ENCODE peak calls at places on chromosomes 11 and 22, in eight cellular contexts. One of them, this sample, is unnamed.

GRCh38 chr11:12694182-12694531 is 19.9 kb downstream of the TEAD1 start:
- DNase-seq in breast epithelium: no peak
- DNase-seq in heart left ventricle: no peak
- DNase-seq in gastrocnemius medialis: no peak
- DNase-seq in prostate gland: peak; percentile 40
- DNase-seq in K562: no peak
- DNase-seq in transverse colon: peak; percentile 41
- DNase-seq in Peyer's patch: no peak
- DNase-seq in this sample: no peak

GRCh38 chr11:123775274-123775673 is 21.0 kb upstream of the OR6X1 start:
- DNase-seq in breast epithelium: no peak
- DNase-seq in Peyer's patch: no peak
- DNase-seq in gastrocnemius medialis: no peak
- DNase-seq in K562: no peak
- DNase-seq in transverse colon: no peak
- DNase-seq in heart left ventricle: no peak
- DNase-seq in prostate gland: no peak
- DNase-seq in this sample: no peak

GRCh38 chr11:34052608-34053160 is 1.2 kb downstream of the CAPRIN1 start:
- DNase-seq in K562: peak; percentile 26
- DNase-seq in heart left ventricle: no peak
- DNase-seq in prostate gland: peak; percentile 15
- DNase-seq in gastrocnemius medialis: peak; percentile 25
- DNase-seq in Peyer's patch: peak; percentile 63
- DNase-seq in breast epithelium: no peak
- DNase-seq in transverse colon: peak; percentile 30
- DNase-seq in this sample: no peak

GRCh38 chr11:78588517-78588916 is 13.9 kb upstream of the NARS2 start:
- DNase-seq in K562: no peak
- DNase-seq in breast epithelium: no peak
- DNase-seq in prostate gland: no peak
- DNase-seq in heart left ventricle: no peak
- DNase-seq in transverse colon: no peak
- DNase-seq in Peyer's patch: no peak
- DNase-seq in gastrocnemius medialis: no peak
- DNase-seq in this sample: no peak

GRCh38 chr22:36215976-36216375 is 14.4 kb upstream of the APOL4 start:
- DNase-seq in K562: no peak
- DNase-seq in Peyer's patch: no peak
- DNase-seq in transverse colon: no peak
- DNase-seq in heart left ventricle: no peak
- DNase-seq in breast epithelium: no peak
- DNase-seq in gastrocnemius medialis: no peak
- DNase-seq in prostate gland: no peak
- DNase-seq in this sample: no peak

GRCh38 chr11:61587951-61588695 is 7.2 kb upstream of the SYT7 start:
- DNase-seq in breast epithelium: peak; percentile 80
- DNase-seq in K562: peak; percentile 79
- DNase-seq in prostate gland: peak; percentile 85
- DNase-seq in transverse colon: peak; percentile 81
- DNase-seq in Peyer's patch: peak; percentile 80
- DNase-seq in gastrocnemius medialis: peak; percentile 52
- DNase-seq in heart left ventricle: peak; percentile 85
- DNase-seq in this sample: peak; percentile 92

GRCh38 chr11:71078482-71078881 is 173.9 kb downstream of the SHANK2 start:
- DNase-seq in K562: no peak
- DNase-seq in Peyer's patch: no peak
- DNase-seq in transverse colon: no peak
- DNase-seq in prostate gland: no peak
- DNase-seq in gastrocnemius medialis: no peak
- DNase-seq in breast epithelium: no peak
- DNase-seq in heart left ventricle: no peak
- DNase-seq in this sample: no peak

GRCh38 chr11:68330700-68331337 is 18.4 kb downstream of the LRP5 start:
- DNase-seq in K562: no peak
- DNase-seq in breast epithelium: no peak
- DNase-seq in gastrocnemius medialis: no peak
- DNase-seq in heart left ventricle: no peak
- DNase-seq in Peyer's patch: no peak
- DNase-seq in transverse colon: no peak
- DNase-seq in prostate gland: no peak
- DNase-seq in this sample: no peak

GRCh38 chr22:42680648-42681047 is 31.5 kb upstream of the CYB5R3 start:
- DNase-seq in gastrocnemius medialis: peak; percentile 58
- DNase-seq in K562: peak; percentile 23
- DNase-seq in Peyer's patch: no peak
- DNase-seq in breast epithelium: no peak
- DNase-seq in prostate gland: no peak
- DNase-seq in transverse colon: no peak
- DNase-seq in heart left ventricle: no peak
- DNase-seq in this sample: no peak

GRCh38 chr11:7671807-7672206 is 1.5 kb downstream of the CYB5R2 start:
- DNase-seq in gastrocnemius medialis: no peak
- DNase-seq in transverse colon: no peak
- DNase-seq in prostate gland: no peak
- DNase-seq in K562: no peak
- DNase-seq in Peyer's patch: no peak
- DNase-seq in breast epithelium: no peak
- DNase-seq in heart left ventricle: no peak
- DNase-seq in this sample: no peak

GRCh38 chr22:28894320-28894719 is 10.9 kb downstream of the ZNRF3 start:
- DNase-seq in Peyer's patch: peak; percentile 67
- DNase-seq in gastrocnemius medialis: no peak
- DNase-seq in prostate gland: peak; percentile 30
- DNase-seq in breast epithelium: no peak
- DNase-seq in transverse colon: peak; percentile 64
- DNase-seq in heart left ventricle: peak; percentile 72
- DNase-seq in K562: no peak
- DNase-seq in this sample: no peak

GRCh38 chr11:86938900-86939880 is 16.0 kb downstream of the FZD4 start:
- DNase-seq in K562: peak; percentile 38
- DNase-seq in prostate gland: peak; percentile 32
- DNase-seq in breast epithelium: no peak
- DNase-seq in heart left ventricle: no peak
- DNase-seq in Peyer's patch: no peak
- DNase-seq in transverse colon: no peak
- DNase-seq in gastrocnemius medialis: no peak
- DNase-seq in this sample: no peak

DNA sequence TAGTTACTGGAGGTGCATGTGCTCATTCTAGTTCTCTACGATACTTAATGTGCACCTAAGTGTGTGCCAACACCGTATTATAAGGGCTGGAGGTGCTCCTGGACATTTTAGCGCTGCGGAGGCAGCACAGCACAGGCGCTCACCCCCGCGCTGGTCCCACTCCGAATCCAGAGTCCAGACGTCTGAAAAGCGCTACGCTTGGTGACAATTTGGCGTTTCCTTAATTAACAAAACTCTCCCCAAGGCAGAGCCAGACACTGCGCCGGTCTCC is 1.3 kb downstream of the WT1 start:
- DNase-seq in gastrocnemius medialis: no peak
- DNase-seq in prostate gland: no peak
- DNase-seq in heart left ventricle: no peak
- DNase-seq in breast epithelium: no peak
- DNase-seq in K562: no peak
- DNase-seq in transverse colon: no peak
- DNase-seq in Peyer's patch: no peak
- DNase-seq in this sample: no peak
- H3K4me3 ChIP-seq in gastrocnemius medialis: peak overlapping the region; percentile 13
- H3K4me3 ChIP-seq in prostate gland: no peak overlapping the region
- H3K4me3 ChIP-seq in heart left ventricle: peak overlapping the region; percentile 60
- H3K4me3 ChIP-seq in breast epithelium: peak overlapping the region; percentile 36
- H3K4me3 ChIP-seq in K562: peak overlapping the region; percentile 76
- H3K4me3 ChIP-seq in transverse colon: no peak overlapping the region
- H3K4me3 ChIP-seq in Peyer's patch: no peak overlapping the region
- H3K4me3 ChIP-seq in this sample: no peak overlapping the region

GRCh38 chr11:120568572-120569307 is 57.2 kb downstream of the GRIK4 start:
- DNase-seq in gastrocnemius medialis: no peak
- DNase-seq in transverse colon: no peak
- DNase-seq in breast epithelium: no peak
- DNase-seq in heart left ventricle: no peak
- DNase-seq in prostate gland: no peak
- DNase-seq in Peyer's patch: no peak
- DNase-seq in K562: no peak
- DNase-seq in this sample: no peak
- TF ChIP-seq CTCF in gastrocnemius medialis: no peak
- TF ChIP-seq CTCF in transverse colon: no peak
- TF ChIP-seq CTCF in breast epithelium: no peak
- TF ChIP-seq CTCF in heart left ventricle: no peak
- TF ChIP-seq CTCF in prostate gland: no peak
- TF ChIP-seq CTCF in Peyer's patch: no peak
- TF ChIP-seq CTCF in K562: no peak
- TF ChIP-seq CTCF in this sample: no peak

GRCh38 chr11:76382209-76382608 is 1.1 kb downstream of the GVQW3 start:
- DNase-seq in transverse colon: no peak
- DNase-seq in gastrocnemius medialis: no peak
- DNase-seq in heart left ventricle: no peak
- DNase-seq in Peyer's patch: no peak
- DNase-seq in breast epithelium: no peak
- DNase-seq in prostate gland: no peak
- DNase-seq in K562: no peak
- DNase-seq in this sample: no peak

GRCh38 chr11:76379811-76380160 is 1.1 kb downstream of the THAP12 start:
- DNase-seq in prostate gland: no peak
- DNase-seq in gastrocnemius medialis: no peak
- DNase-seq in heart left ventricle: no peak
- DNase-seq in Peyer's patch: no peak
- DNase-seq in breast epithelium: no peak
- DNase-seq in transverse colon: no peak
- DNase-seq in K562: no peak
- DNase-seq in this sample: no peak

GRCh38 chr11:76380161-76380976 is 563 bp downstream of the THAP12 start:
- DNase-seq in Peyer's patch: no peak
- DNase-seq in prostate gland: peak; percentile 9
- DNase-seq in transverse colon: peak; percentile 23
- DNase-seq in K562: peak; percentile 35
- DNase-seq in heart left ventricle: no peak
- DNase-seq in gastrocnemius medialis: peak; percentile 19
- DNase-seq in breast epithelium: no peak
- DNase-seq in this sample: no peak

GRCh38 chr11:76376746-76377558 is 4.0 kb downstream of the THAP12 start:
- DNase-seq in prostate gland: no peak
- DNase-seq in gastrocnemius medialis: no peak
- DNase-seq in heart left ventricle: no peak
- DNase-seq in transverse colon: no peak
- DNase-seq in K562: no peak
- DNase-seq in breast epithelium: no peak
- DNase-seq in Peyer's patch: no peak
- DNase-seq in this sample: no peak

DNA sequence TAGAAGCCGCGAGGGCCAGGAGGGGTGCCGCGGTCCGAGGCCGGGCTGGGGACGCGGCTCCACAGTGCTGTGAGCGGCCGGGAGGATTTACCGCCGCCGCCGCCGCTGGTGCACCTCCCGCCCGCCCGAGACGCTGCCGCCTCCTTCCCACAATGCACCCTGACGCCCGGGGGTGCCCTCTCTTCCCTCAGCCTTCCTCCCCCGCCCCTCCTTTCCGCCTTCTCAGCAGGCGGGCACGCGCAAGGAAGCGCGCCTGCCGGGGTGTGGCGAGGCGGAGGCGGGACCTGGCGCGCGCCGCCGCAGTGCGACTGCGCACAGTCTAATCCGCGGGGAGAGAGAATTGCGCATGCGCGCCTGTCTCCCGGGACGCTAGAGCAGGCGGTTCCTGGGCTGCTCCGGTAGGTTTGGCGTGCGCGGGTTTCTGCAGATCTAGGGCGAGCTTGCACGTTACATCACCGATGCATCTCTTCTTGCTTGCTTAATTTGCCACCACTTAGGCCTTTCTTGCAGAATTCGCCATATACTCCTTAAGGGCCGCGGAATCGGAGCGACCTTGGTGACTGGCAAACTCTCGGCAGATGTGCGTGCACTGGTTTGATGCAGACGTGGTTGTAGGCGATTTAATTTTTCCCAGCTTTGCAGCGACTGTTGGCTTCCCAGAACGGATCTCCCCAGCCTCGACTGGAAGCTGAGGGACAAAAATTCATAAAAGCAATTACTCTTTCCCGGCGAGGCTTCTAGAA is at the start of the genes GVQW3 and THAP12:
- DNase-seq in transverse colon: peak; percentile 98
- DNase-seq in K562: peak; percentile 99
- DNase-seq in Peyer's patch: peak; percentile 98
- DNase-seq in heart left ventricle: peak; percentile 99
- DNase-seq in gastrocnemius medialis: peak; percentile 98
- DNase-seq in prostate gland: peak; percentile 96
- DNase-seq in breast epithelium: peak; percentile 97
- DNase-seq in this sample: peak; percentile 99
- TF ChIP-seq POLR2A in transverse colon: peak; percentile 57
- TF ChIP-seq POLR2A in K562: peak; percentile 56
- TF ChIP-seq POLR2A in Peyer's patch: peak; percentile 90
- TF ChIP-seq POLR2A in heart left ventricle: peak; percentile 91
- TF ChIP-seq POLR2A in gastrocnemius medialis: peak; percentile 92
- TF ChIP-seq POLR2A in prostate gland: peak; percentile 84
- TF ChIP-seq POLR2A in breast epithelium: peak; percentile 3
- TF ChIP-seq POLR2A in this sample: no peak

GRCh38 chr11:22627421-22627820 is 1.8 kb upstream of the FANCF start:
- DNase-seq in prostate gland: no peak
- DNase-seq in breast epithelium: no peak
- DNase-seq in heart left ventricle: no peak
- DNase-seq in Peyer's patch: no peak
- DNase-seq in gastrocnemius medialis: no peak
- DNase-seq in K562: no peak
- DNase-seq in transverse colon: no peak
- DNase-seq in this sample: no peak

GRCh38 chr11:22626573-22627239 is 1.1 kb upstream of the FANCF start:
- DNase-seq in gastrocnemius medialis: no peak
- DNase-seq in transverse colon: no peak
- DNase-seq in K562: no peak
- DNase-seq in breast epithelium: no peak
- DNase-seq in prostate gland: no peak
- DNase-seq in Peyer's patch: no peak
- DNase-seq in heart left ventricle: no peak
- DNase-seq in this sample: no peak

GRCh38 chr11:22625448-22626287 is at the start of gene FANCF:
- DNase-seq in prostate gland: peak; percentile 97
- DNase-seq in transverse colon: peak; percentile 96
- DNase-seq in Peyer's patch: peak; percentile 96
- DNase-seq in heart left ventricle: peak; percentile 91
- DNase-seq in K562: peak; percentile 96
- DNase-seq in gastrocnemius medialis: peak; percentile 93
- DNase-seq in breast epithelium: peak; percentile 92
- DNase-seq in this sample: peak; percentile 98

DNA sequence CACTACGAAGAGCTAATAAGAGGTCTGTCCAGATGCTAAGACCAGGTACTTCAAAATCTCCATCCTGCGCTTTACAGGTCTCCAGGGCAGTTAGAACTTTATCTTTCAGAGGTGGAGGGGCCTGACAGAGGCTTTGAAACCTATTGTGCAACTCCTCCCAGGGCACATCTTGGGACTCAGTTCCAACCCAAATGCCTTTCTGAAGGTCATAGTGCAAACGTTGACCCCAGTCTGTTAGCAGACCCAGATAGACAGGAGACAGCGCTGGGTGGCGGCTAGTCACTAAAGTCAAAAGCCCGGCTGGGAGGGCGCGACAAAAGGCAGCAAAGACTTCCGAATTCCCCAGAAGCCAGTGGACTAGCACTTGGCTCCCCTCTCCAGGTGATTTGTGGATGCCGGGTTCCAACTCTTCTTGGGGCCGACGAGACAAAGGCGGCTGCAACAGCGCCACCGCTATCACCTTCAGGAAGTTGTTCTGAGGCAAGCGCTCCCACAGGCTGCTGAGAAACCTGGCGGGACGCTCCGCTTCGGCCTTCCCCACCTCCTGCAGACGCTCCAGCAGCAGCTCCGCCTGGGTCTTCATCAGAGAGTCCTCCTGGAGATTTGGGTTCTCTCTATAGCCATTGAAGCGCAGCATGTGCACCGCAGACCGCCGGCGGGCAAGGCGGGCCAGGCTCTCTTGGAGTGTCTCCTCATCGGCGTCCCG is 728 bp downstream of the FANCF start:
- DNase-seq in Peyer's patch: peak; percentile 83
- DNase-seq in prostate gland: peak; percentile 74
- DNase-seq in breast epithelium: peak; percentile 64
- DNase-seq in gastrocnemius medialis: peak; percentile 53
- DNase-seq in K562: peak; percentile 52
- DNase-seq in transverse colon: peak; percentile 76
- DNase-seq in heart left ventricle: no peak
- DNase-seq in this sample: peak; percentile 39
- H3K4me3 ChIP-seq in Peyer's patch: peak overlapping the region; percentile 79
- H3K4me3 ChIP-seq in prostate gland: peak overlapping the region; percentile 78
- H3K4me3 ChIP-seq in breast epithelium: peak overlapping the region; percentile 90
- H3K4me3 ChIP-seq in gastrocnemius medialis: peak overlapping the region; percentile 82
- H3K4me3 ChIP-seq in K562: peak overlapping the region; percentile 75
- H3K4me3 ChIP-seq in transverse colon: peak overlapping the region; percentile 89
- H3K4me3 ChIP-seq in heart left ventricle: peak overlapping the region; percentile 86
- H3K4me3 ChIP-seq in this sample: peak overlapping the region; percentile 92